ENCODE peak calls at places on chromosomes 1 and 21, in ten cellular contexts. One of them, this sample, is unnamed.

GRCh38 chr1:7962011-7962335 is 462 bp downstream of the PARK7 start:
- DNase-seq in amygdala: no peak
- DNase-seq in stimulated activated naive CD8-positive, alpha-beta T cell treated with anti-CD3 and anti-CD28 coated beads, Interleukin-15, Interleukin-2, amounts not matched to agents 100 U/mL and 50 U/mL, for 24 hours: no peak
- DNase-seq in NCI-H1417: no peak
- DNase-seq in activated naive CD8-positive, alpha-beta T cell treated with anti-CD3 and anti-CD28 coated beads, Interleukin-2, amount 50 U/mL, for 24 hours: no peak
- DNase-seq in CD4-positive, CD25-positive, alpha-beta regulatory T cell: no peak
- DNase-seq in HEK293T: no peak
- DNase-seq in T-cell: no peak
- DNase-seq in CD4-positive, alpha-beta memory T cell: peak; percentile 77
- DNase-seq in pulmonary artery endothelial cell: no peak
- DNase-seq in this sample: no peak

GRCh38 chr1:162357681-162358266 is 18.9 kb downstream of the SPATA46 start:
- DNase-seq in CD4-positive, alpha-beta memory T cell: no peak
- DNase-seq in amygdala: no peak
- DNase-seq in NCI-H1417: no peak
- DNase-seq in CD4-positive, CD25-positive, alpha-beta regulatory T cell: no peak
- DNase-seq in HEK293T: peak; percentile 73
- DNase-seq in T-cell: no peak
- DNase-seq in activated naive CD8-positive, alpha-beta T cell treated with anti-CD3 and anti-CD28 coated beads, Interleukin-2, amount 50 U/mL, for 24 hours: no peak
- DNase-seq in stimulated activated naive CD8-positive, alpha-beta T cell treated with anti-CD3 and anti-CD28 coated beads, Interleukin-15, Interleukin-2, amounts not matched to agents 100 U/mL and 50 U/mL, for 24 hours: no peak
- DNase-seq in pulmonary artery endothelial cell: no peak
- DNase-seq in this sample: peak; percentile 61

GRCh38 chr1:87024936-87025537 is 110.6 kb downstream of the HS2ST1 start:
- DNase-seq in CD4-positive, CD25-positive, alpha-beta regulatory T cell: no peak
- DNase-seq in pulmonary artery endothelial cell: no peak
- DNase-seq in amygdala: no peak
- DNase-seq in stimulated activated naive CD8-positive, alpha-beta T cell treated with anti-CD3 and anti-CD28 coated beads, Interleukin-15, Interleukin-2, amounts not matched to agents 100 U/mL and 50 U/mL, for 24 hours: no peak
- DNase-seq in CD4-positive, alpha-beta memory T cell: no peak
- DNase-seq in activated naive CD8-positive, alpha-beta T cell treated with anti-CD3 and anti-CD28 coated beads, Interleukin-2, amount 50 U/mL, for 24 hours: no peak
- DNase-seq in HEK293T: peak; percentile 66
- DNase-seq in NCI-H1417: peak; percentile 21
- DNase-seq in T-cell: no peak
- DNase-seq in this sample: peak; percentile 20

GRCh38 chr21:45050786-45051489 is 23.4 kb upstream of the ADARB1 start:
- DNase-seq in pulmonary artery endothelial cell: no peak
- DNase-seq in amygdala: no peak
- DNase-seq in stimulated activated naive CD8-positive, alpha-beta T cell treated with anti-CD3 and anti-CD28 coated beads, Interleukin-15, Interleukin-2, amounts not matched to agents 100 U/mL and 50 U/mL, for 24 hours: no peak
- DNase-seq in CD4-positive, alpha-beta memory T cell: no peak
- DNase-seq in activated naive CD8-positive, alpha-beta T cell treated with anti-CD3 and anti-CD28 coated beads, Interleukin-2, amount 50 U/mL, for 24 hours: no peak
- DNase-seq in HEK293T: no peak
- DNase-seq in NCI-H1417: no peak
- DNase-seq in T-cell: no peak
- DNase-seq in CD4-positive, CD25-positive, alpha-beta regulatory T cell: no peak
- DNase-seq in this sample: no peak

GRCh38 chr1:99490031-99490430 is 155.9 kb upstream of the PALMD start:
- DNase-seq in T-cell: no peak
- DNase-seq in pulmonary artery endothelial cell: no peak
- DNase-seq in CD4-positive, alpha-beta memory T cell: no peak
- DNase-seq in CD4-positive, CD25-positive, alpha-beta regulatory T cell: no peak
- DNase-seq in amygdala: no peak
- DNase-seq in HEK293T: no peak
- DNase-seq in activated naive CD8-positive, alpha-beta T cell treated with anti-CD3 and anti-CD28 coated beads, Interleukin-2, amount 50 U/mL, for 24 hours: no peak
- DNase-seq in NCI-H1417: no peak
- DNase-seq in stimulated activated naive CD8-positive, alpha-beta T cell treated with anti-CD3 and anti-CD28 coated beads, Interleukin-15, Interleukin-2, amounts not matched to agents 100 U/mL and 50 U/mL, for 24 hours: no peak
- DNase-seq in this sample: no peak

GRCh38 chr21:44401386-44402160 is 48.2 kb downstream of the TRPM2 start:
- DNase-seq in CD4-positive, CD25-positive, alpha-beta regulatory T cell: no peak
- DNase-seq in amygdala: no peak
- DNase-seq in CD4-positive, alpha-beta memory T cell: no peak
- DNase-seq in NCI-H1417: no peak
- DNase-seq in HEK293T: no peak
- DNase-seq in pulmonary artery endothelial cell: no peak
- DNase-seq in activated naive CD8-positive, alpha-beta T cell treated with anti-CD3 and anti-CD28 coated beads, Interleukin-2, amount 50 U/mL, for 24 hours: no peak
- DNase-seq in T-cell: no peak
- DNase-seq in stimulated activated naive CD8-positive, alpha-beta T cell treated with anti-CD3 and anti-CD28 coated beads, Interleukin-15, Interleukin-2, amounts not matched to agents 100 U/mL and 50 U/mL, for 24 hours: no peak
- DNase-seq in this sample: no peak

GRCh38 chr1:223717695-223718363 is 5.5 kb downstream of the CAPN2 start:
- DNase-seq in HEK293T: no peak
- DNase-seq in amygdala: no peak
- DNase-seq in CD4-positive, alpha-beta memory T cell: no peak
- DNase-seq in stimulated activated naive CD8-positive, alpha-beta T cell treated with anti-CD3 and anti-CD28 coated beads, Interleukin-15, Interleukin-2, amounts not matched to agents 100 U/mL and 50 U/mL, for 24 hours: no peak
- DNase-seq in activated naive CD8-positive, alpha-beta T cell treated with anti-CD3 and anti-CD28 coated beads, Interleukin-2, amount 50 U/mL, for 24 hours: no peak
- DNase-seq in NCI-H1417: no peak
- DNase-seq in T-cell: no peak
- DNase-seq in CD4-positive, CD25-positive, alpha-beta regulatory T cell: no peak
- DNase-seq in pulmonary artery endothelial cell: no peak
- DNase-seq in this sample: no peak

GRCh38 chr1:201309420-201309819 is 26.1 kb downstream of the PKP1 start:
- DNase-seq in stimulated activated naive CD8-positive, alpha-beta T cell treated with anti-CD3 and anti-CD28 coated beads, Interleukin-15, Interleukin-2, amounts not matched to agents 100 U/mL and 50 U/mL, for 24 hours: peak; percentile 8
- DNase-seq in CD4-positive, alpha-beta memory T cell: no peak
- DNase-seq in HEK293T: peak; percentile 68
- DNase-seq in pulmonary artery endothelial cell: peak; percentile 19
- DNase-seq in amygdala: no peak
- DNase-seq in activated naive CD8-positive, alpha-beta T cell treated with anti-CD3 and anti-CD28 coated beads, Interleukin-2, amount 50 U/mL, for 24 hours: no peak
- DNase-seq in CD4-positive, CD25-positive, alpha-beta regulatory T cell: no peak
- DNase-seq in T-cell: no peak
- DNase-seq in NCI-H1417: peak; percentile 75
- DNase-seq in this sample: peak; percentile 40

GRCh38 chr1:15955552-15955951 is 20.3 kb downstream of the ZBTB17 start:
- DNase-seq in activated naive CD8-positive, alpha-beta T cell treated with anti-CD3 and anti-CD28 coated beads, Interleukin-2, amount 50 U/mL, for 24 hours: no peak
- DNase-seq in pulmonary artery endothelial cell: no peak
- DNase-seq in CD4-positive, alpha-beta memory T cell: no peak
- DNase-seq in NCI-H1417: no peak
- DNase-seq in T-cell: no peak
- DNase-seq in HEK293T: no peak
- DNase-seq in CD4-positive, CD25-positive, alpha-beta regulatory T cell: no peak
- DNase-seq in amygdala: no peak
- DNase-seq in stimulated activated naive CD8-positive, alpha-beta T cell treated with anti-CD3 and anti-CD28 coated beads, Interleukin-15, Interleukin-2, amounts not matched to agents 100 U/mL and 50 U/mL, for 24 hours: no peak
- DNase-seq in this sample: no peak

GRCh38 chr1:77370588-77371306 is 88.9 kb downstream of the AK5 start:
- DNase-seq in amygdala: no peak
- DNase-seq in stimulated activated naive CD8-positive, alpha-beta T cell treated with anti-CD3 and anti-CD28 coated beads, Interleukin-15, Interleukin-2, amounts not matched to agents 100 U/mL and 50 U/mL, for 24 hours: no peak
- DNase-seq in CD4-positive, alpha-beta memory T cell: no peak
- DNase-seq in activated naive CD8-positive, alpha-beta T cell treated with anti-CD3 and anti-CD28 coated beads, Interleukin-2, amount 50 U/mL, for 24 hours: no peak
- DNase-seq in HEK293T: no peak
- DNase-seq in T-cell: no peak
- DNase-seq in CD4-positive, CD25-positive, alpha-beta regulatory T cell: no peak
- DNase-seq in NCI-H1417: no peak
- DNase-seq in pulmonary artery endothelial cell: no peak
- DNase-seq in this sample: no peak

GRCh38 chr1:183986941-183987340 is 50.6 kb downstream of the COLGALT2 start:
- DNase-seq in NCI-H1417: no peak
- DNase-seq in stimulated activated naive CD8-positive, alpha-beta T cell treated with anti-CD3 and anti-CD28 coated beads, Interleukin-15, Interleukin-2, amounts not matched to agents 100 U/mL and 50 U/mL, for 24 hours: no peak
- DNase-seq in CD4-positive, alpha-beta memory T cell: no peak
- DNase-seq in pulmonary artery endothelial cell: no peak
- DNase-seq in CD4-positive, CD25-positive, alpha-beta regulatory T cell: no peak
- DNase-seq in activated naive CD8-positive, alpha-beta T cell treated with anti-CD3 and anti-CD28 coated beads, Interleukin-2, amount 50 U/mL, for 24 hours: no peak
- DNase-seq in amygdala: no peak
- DNase-seq in HEK293T: no peak
- DNase-seq in T-cell: no peak
- DNase-seq in this sample: no peak

GRCh38 chr1:204437796-204438570 is 26.4 kb upstream of the PPP1R15B start:
- DNase-seq in HEK293T: no peak
- DNase-seq in CD4-positive, alpha-beta memory T cell: no peak
- DNase-seq in NCI-H1417: peak; percentile 54
- DNase-seq in activated naive CD8-positive, alpha-beta T cell treated with anti-CD3 and anti-CD28 coated beads, Interleukin-2, amount 50 U/mL, for 24 hours: no peak
- DNase-seq in pulmonary artery endothelial cell: no peak
- DNase-seq in T-cell: no peak
- DNase-seq in stimulated activated naive CD8-positive, alpha-beta T cell treated with anti-CD3 and anti-CD28 coated beads, Interleukin-15, Interleukin-2, amounts not matched to agents 100 U/mL and 50 U/mL, for 24 hours: no peak
- DNase-seq in amygdala: no peak
- DNase-seq in CD4-positive, CD25-positive, alpha-beta regulatory T cell: no peak
- DNase-seq in this sample: no peak

GRCh38 chr1:147534386-147534785 is 6.9 kb upstream of the BCL9 start:
- DNase-seq in pulmonary artery endothelial cell: no peak
- DNase-seq in T-cell: no peak
- DNase-seq in stimulated activated naive CD8-positive, alpha-beta T cell treated with anti-CD3 and anti-CD28 coated beads, Interleukin-15, Interleukin-2, amounts not matched to agents 100 U/mL and 50 U/mL, for 24 hours: no peak
- DNase-seq in CD4-positive, alpha-beta memory T cell: no peak
- DNase-seq in HEK293T: no peak
- DNase-seq in activated naive CD8-positive, alpha-beta T cell treated with anti-CD3 and anti-CD28 coated beads, Interleukin-2, amount 50 U/mL, for 24 hours: no peak
- DNase-seq in NCI-H1417: no peak
- DNase-seq in amygdala: no peak
- DNase-seq in CD4-positive, CD25-positive, alpha-beta regulatory T cell: no peak
- DNase-seq in this sample: no peak

GRCh38 chr1:157595356-157595755 is 2.5 kb downstream of the FCRL4 start:
- DNase-seq in amygdala: no peak
- DNase-seq in CD4-positive, CD25-positive, alpha-beta regulatory T cell: no peak
- DNase-seq in NCI-H1417: no peak
- DNase-seq in pulmonary artery endothelial cell: no peak
- DNase-seq in stimulated activated naive CD8-positive, alpha-beta T cell treated with anti-CD3 and anti-CD28 coated beads, Interleukin-15, Interleukin-2, amounts not matched to agents 100 U/mL and 50 U/mL, for 24 hours: no peak
- DNase-seq in CD4-positive, alpha-beta memory T cell: no peak
- DNase-seq in activated naive CD8-positive, alpha-beta T cell treated with anti-CD3 and anti-CD28 coated beads, Interleukin-2, amount 50 U/mL, for 24 hours: no peak
- DNase-seq in HEK293T: no peak
- DNase-seq in T-cell: no peak
- DNase-seq in this sample: no peak

GRCh38 chr1:42552636-42553035 is 89.5 kb downstream of the CCDC30 start:
- DNase-seq in CD4-positive, CD25-positive, alpha-beta regulatory T cell: no peak
- DNase-seq in stimulated activated naive CD8-positive, alpha-beta T cell treated with anti-CD3 and anti-CD28 coated beads, Interleukin-15, Interleukin-2, amounts not matched to agents 100 U/mL and 50 U/mL, for 24 hours: no peak
- DNase-seq in amygdala: no peak
- DNase-seq in NCI-H1417: no peak
- DNase-seq in activated naive CD8-positive, alpha-beta T cell treated with anti-CD3 and anti-CD28 coated beads, Interleukin-2, amount 50 U/mL, for 24 hours: no peak
- DNase-seq in HEK293T: no peak
- DNase-seq in CD4-positive, alpha-beta memory T cell: no peak
- DNase-seq in T-cell: no peak
- DNase-seq in pulmonary artery endothelial cell: no peak
- DNase-seq in this sample: no peak

GRCh38 chr1:181126871-181127587 is 38.5 kb downstream of the IER5 start:
- DNase-seq in CD4-positive, alpha-beta memory T cell: no peak
- DNase-seq in activated naive CD8-positive, alpha-beta T cell treated with anti-CD3 and anti-CD28 coated beads, Interleukin-2, amount 50 U/mL, for 24 hours: no peak
- DNase-seq in T-cell: no peak
- DNase-seq in CD4-positive, CD25-positive, alpha-beta regulatory T cell: no peak
- DNase-seq in stimulated activated naive CD8-positive, alpha-beta T cell treated with anti-CD3 and anti-CD28 coated beads, Interleukin-15, Interleukin-2, amounts not matched to agents 100 U/mL and 50 U/mL, for 24 hours: no peak
- DNase-seq in HEK293T: peak; percentile 55
- DNase-seq in amygdala: no peak
- DNase-seq in NCI-H1417: peak; percentile 92
- DNase-seq in pulmonary artery endothelial cell: no peak
- DNase-seq in this sample: no peak

GRCh38 chr1:160855181-160855981 is 7.3 kb downstream of the CD244 start:
- DNase-seq in amygdala: no peak
- DNase-seq in CD4-positive, alpha-beta memory T cell: no peak
- DNase-seq in stimulated activated naive CD8-positive, alpha-beta T cell treated with anti-CD3 and anti-CD28 coated beads, Interleukin-15, Interleukin-2, amounts not matched to agents 100 U/mL and 50 U/mL, for 24 hours: peak; percentile 45
- DNase-seq in activated naive CD8-positive, alpha-beta T cell treated with anti-CD3 and anti-CD28 coated beads, Interleukin-2, amount 50 U/mL, for 24 hours: peak; percentile 37
- DNase-seq in CD4-positive, CD25-positive, alpha-beta regulatory T cell: no peak
- DNase-seq in T-cell: no peak
- DNase-seq in pulmonary artery endothelial cell: no peak
- DNase-seq in NCI-H1417: no peak
- DNase-seq in HEK293T: no peak
- DNase-seq in this sample: no peak

GRCh38 chr1:248786106-248786665 is 30.6 kb upstream of the LYPD8 start:
- DNase-seq in CD4-positive, alpha-beta memory T cell: no peak
- DNase-seq in pulmonary artery endothelial cell: no peak
- DNase-seq in HEK293T: no peak
- DNase-seq in amygdala: no peak
- DNase-seq in T-cell: no peak
- DNase-seq in NCI-H1417: no peak
- DNase-seq in stimulated activated naive CD8-positive, alpha-beta T cell treated with anti-CD3 and anti-CD28 coated beads, Interleukin-15, Interleukin-2, amounts not matched to agents 100 U/mL and 50 U/mL, for 24 hours: no peak
- DNase-seq in CD4-positive, CD25-positive, alpha-beta regulatory T cell: no peak
- DNase-seq in activated naive CD8-positive, alpha-beta T cell treated with anti-CD3 and anti-CD28 coated beads, Interleukin-2, amount 50 U/mL, for 24 hours: no peak
- DNase-seq in this sample: no peak

GRCh38 chr1:88936223-88936523 is 44.8 kb upstream of the GTF2B start:
- DNase-seq in CD4-positive, alpha-beta memory T cell: no peak
- DNase-seq in NCI-H1417: no peak
- DNase-seq in pulmonary artery endothelial cell: no peak
- DNase-seq in HEK293T: no peak
- DNase-seq in CD4-positive, CD25-positive, alpha-beta regulatory T cell: no peak
- DNase-seq in activated naive CD8-positive, alpha-beta T cell treated with anti-CD3 and anti-CD28 coated beads, Interleukin-2, amount 50 U/mL, for 24 hours: no peak
- DNase-seq in T-cell: no peak
- DNase-seq in stimulated activated naive CD8-positive, alpha-beta T cell treated with anti-CD3 and anti-CD28 coated beads, Interleukin-15, Interleukin-2, amounts not matched to agents 100 U/mL and 50 U/mL, for 24 hours: no peak
- DNase-seq in amygdala: no peak
- DNase-seq in this sample: no peak

GRCh38 chr1:230730979-230731378 is 16.2 kb upstream of the CAPN9 start:
- DNase-seq in amygdala: no peak
- DNase-seq in pulmonary artery endothelial cell: no peak
- DNase-seq in CD4-positive, alpha-beta memory T cell: no peak
- DNase-seq in NCI-H1417: no peak
- DNase-seq in CD4-positive, CD25-positive, alpha-beta regulatory T cell: no peak
- DNase-seq in stimulated activated naive CD8-positive, alpha-beta T cell treated with anti-CD3 and anti-CD28 coated beads, Interleukin-15, Interleukin-2, amounts not matched to agents 100 U/mL and 50 U/mL, for 24 hours: no peak
- DNase-seq in activated naive CD8-positive, alpha-beta T cell treated with anti-CD3 and anti-CD28 coated beads, Interleukin-2, amount 50 U/mL, for 24 hours: no peak
- DNase-seq in HEK293T: no peak
- DNase-seq in T-cell: no peak
- DNase-seq in this sample: no peak

GRCh38 chr1:2936568-2937515 is 84.4 kb upstream of the ACTRT2 start:
- DNase-seq in HEK293T: no peak
- DNase-seq in T-cell: no peak
- DNase-seq in stimulated activated naive CD8-positive, alpha-beta T cell treated with anti-CD3 and anti-CD28 coated beads, Interleukin-15, Interleukin-2, amounts not matched to agents 100 U/mL and 50 U/mL, for 24 hours: no peak
- DNase-seq in amygdala: no peak
- DNase-seq in NCI-H1417: no peak
- DNase-seq in pulmonary artery endothelial cell: no peak
- DNase-seq in activated naive CD8-positive, alpha-beta T cell treated with anti-CD3 and anti-CD28 coated beads, Interleukin-2, amount 50 U/mL, for 24 hours: no peak
- DNase-seq in CD4-positive, CD25-positive, alpha-beta regulatory T cell: no peak
- DNase-seq in CD4-positive, alpha-beta memory T cell: no peak
- DNase-seq in this sample: no peak

GRCh38 chr1:229287257-229287656 is 16.3 kb downstream of the RAB4A start:
- DNase-seq in CD4-positive, alpha-beta memory T cell: no peak
- DNase-seq in T-cell: no peak
- DNase-seq in activated naive CD8-positive, alpha-beta T cell treated with anti-CD3 and anti-CD28 coated beads, Interleukin-2, amount 50 U/mL, for 24 hours: no peak
- DNase-seq in CD4-positive, CD25-positive, alpha-beta regulatory T cell: no peak
- DNase-seq in NCI-H1417: no peak
- DNase-seq in stimulated activated naive CD8-positive, alpha-beta T cell treated with anti-CD3 and anti-CD28 coated beads, Interleukin-15, Interleukin-2, amounts not matched to agents 100 U/mL and 50 U/mL, for 24 hours: no peak
- DNase-seq in pulmonary artery endothelial cell: no peak
- DNase-seq in amygdala: no peak
- DNase-seq in HEK293T: no peak
- DNase-seq in this sample: no peak

GRCh38 chr1:163231385-163231784 is 28.7 kb upstream of the RGS5 start:
- DNase-seq in CD4-positive, alpha-beta memory T cell: no peak
- DNase-seq in stimulated activated naive CD8-positive, alpha-beta T cell treated with anti-CD3 and anti-CD28 coated beads, Interleukin-15, Interleukin-2, amounts not matched to agents 100 U/mL and 50 U/mL, for 24 hours: no peak
- DNase-seq in activated naive CD8-positive, alpha-beta T cell treated with anti-CD3 and anti-CD28 coated beads, Interleukin-2, amount 50 U/mL, for 24 hours: no peak
- DNase-seq in HEK293T: no peak
- DNase-seq in amygdala: no peak
- DNase-seq in CD4-positive, CD25-positive, alpha-beta regulatory T cell: no peak
- DNase-seq in T-cell: no peak
- DNase-seq in NCI-H1417: no peak
- DNase-seq in pulmonary artery endothelial cell: no peak
- DNase-seq in this sample: no peak

GRCh38 chr1:61951731-61952585 is 209.7 kb downstream of the PATJ start:
- DNase-seq in CD4-positive, alpha-beta memory T cell: no peak
- DNase-seq in pulmonary artery endothelial cell: no peak
- DNase-seq in HEK293T: no peak
- DNase-seq in stimulated activated naive CD8-positive, alpha-beta T cell treated with anti-CD3 and anti-CD28 coated beads, Interleukin-15, Interleukin-2, amounts not matched to agents 100 U/mL and 50 U/mL, for 24 hours: no peak
- DNase-seq in T-cell: no peak
- DNase-seq in amygdala: no peak
- DNase-seq in activated naive CD8-positive, alpha-beta T cell treated with anti-CD3 and anti-CD28 coated beads, Interleukin-2, amount 50 U/mL, for 24 hours: no peak
- DNase-seq in NCI-H1417: peak; percentile 44
- DNase-seq in CD4-positive, CD25-positive, alpha-beta regulatory T cell: no peak
- DNase-seq in this sample: peak; percentile 62

GRCh38 chr1:172895761-172896160 is 155.0 kb downstream of the TNFSF18 start:
- DNase-seq in amygdala: no peak
- DNase-seq in NCI-H1417: no peak
- DNase-seq in activated naive CD8-positive, alpha-beta T cell treated with anti-CD3 and anti-CD28 coated beads, Interleukin-2, amount 50 U/mL, for 24 hours: no peak
- DNase-seq in HEK293T: no peak
- DNase-seq in stimulated activated naive CD8-positive, alpha-beta T cell treated with anti-CD3 and anti-CD28 coated beads, Interleukin-15, Interleukin-2, amounts not matched to agents 100 U/mL and 50 U/mL, for 24 hours: no peak
- DNase-seq in T-cell: no peak
- DNase-seq in pulmonary artery endothelial cell: no peak
- DNase-seq in CD4-positive, alpha-beta memory T cell: no peak
- DNase-seq in CD4-positive, CD25-positive, alpha-beta regulatory T cell: no peak
- DNase-seq in this sample: no peak

GRCh38 chr1:83509229-83509870 is 489.6 kb downstream of the TTLL7 start:
- DNase-seq in pulmonary artery endothelial cell: no peak
- DNase-seq in NCI-H1417: no peak
- DNase-seq in T-cell: no peak
- DNase-seq in activated naive CD8-positive, alpha-beta T cell treated with anti-CD3 and anti-CD28 coated beads, Interleukin-2, amount 50 U/mL, for 24 hours: no peak
- DNase-seq in amygdala: no peak
- DNase-seq in CD4-positive, alpha-beta memory T cell: no peak
- DNase-seq in CD4-positive, CD25-positive, alpha-beta regulatory T cell: no peak
- DNase-seq in HEK293T: no peak
- DNase-seq in stimulated activated naive CD8-positive, alpha-beta T cell treated with anti-CD3 and anti-CD28 coated beads, Interleukin-15, Interleukin-2, amounts not matched to agents 100 U/mL and 50 U/mL, for 24 hours: no peak
- DNase-seq in this sample: no peak

GRCh38 chr1:158177705-158178450 is 2.8 kb upstream of the CD1D start:
- DNase-seq in HEK293T: peak; percentile 87
- DNase-seq in activated naive CD8-positive, alpha-beta T cell treated with anti-CD3 and anti-CD28 coated beads, Interleukin-2, amount 50 U/mL, for 24 hours: peak; percentile 41
- DNase-seq in stimulated activated naive CD8-positive, alpha-beta T cell treated with anti-CD3 and anti-CD28 coated beads, Interleukin-15, Interleukin-2, amounts not matched to agents 100 U/mL and 50 U/mL, for 24 hours: peak; percentile 58
- DNase-seq in T-cell: no peak
- DNase-seq in CD4-positive, CD25-positive, alpha-beta regulatory T cell: no peak
- DNase-seq in NCI-H1417: no peak
- DNase-seq in amygdala: peak; percentile 35
- DNase-seq in CD4-positive, alpha-beta memory T cell: no peak
- DNase-seq in pulmonary artery endothelial cell: no peak
- DNase-seq in this sample: peak; percentile 57

GRCh38 chr1:200314085-200314750 is 95.6 kb downstream of the ZNF281 start:
- DNase-seq in CD4-positive, CD25-positive, alpha-beta regulatory T cell: no peak
- DNase-seq in CD4-positive, alpha-beta memory T cell: no peak
- DNase-seq in amygdala: no peak
- DNase-seq in activated naive CD8-positive, alpha-beta T cell treated with anti-CD3 and anti-CD28 coated beads, Interleukin-2, amount 50 U/mL, for 24 hours: no peak
- DNase-seq in pulmonary artery endothelial cell: no peak
- DNase-seq in stimulated activated naive CD8-positive, alpha-beta T cell treated with anti-CD3 and anti-CD28 coated beads, Interleukin-15, Interleukin-2, amounts not matched to agents 100 U/mL and 50 U/mL, for 24 hours: no peak
- DNase-seq in HEK293T: no peak
- DNase-seq in NCI-H1417: no peak
- DNase-seq in T-cell: no peak
- DNase-seq in this sample: no peak

This sample was measured in NT2/D1.